ENCODE peak calls at places on chromosomes 4 and X, in six cellular contexts. A, C, N, V, P and L are unnamed samples.

GRCh38 chrX:135425026-135425425 is 3.3 kb downstream of the SMIM10L2A start:
- DNase-seq in A (no peak), C (no peak), N (no peak), V (no peak), P (no peak), L (no peak)

GRCh38 chr4:130985371-130985770 is 1889.4 kb downstream of the C4orf33 start:
- DNase-seq in A (no peak), C (no peak), N (no peak), V (no peak), P (no peak), L (no peak)

GRCh38 chrX:1493877-1494510 is 41.3 kb upstream of the ASMTL start:
- DNase-seq in A (peak; percentile 68), C (no peak), N (no peak), V (no peak), P (no peak), L (no peak)

GRCh38 chr4:1746919-1747602 is 25.7 kb downstream of the TACC3 start:
- DNase-seq in A (no peak), C (no peak), N (no peak), V (no peak), P (no peak), L (no peak)

GRCh38 chrX:18377802-18378201 is 23.3 kb upstream of the SCML2 start:
- DNase-seq in A (no peak), C (no peak), N (no peak), V (no peak), P (no peak), L (no peak)

GRCh38 chr4:37631551-37631950 is 54.6 kb downstream of the RELL1 start:
- DNase-seq in A (no peak), C (peak; percentile 74), N (no peak), V (no peak), P (peak; percentile 56), L (no peak)

GRCh38 chr4:143406523-143406922 is 69.8 kb downstream of the GAB1 start:
- DNase-seq in A (peak; percentile 93), C (peak; percentile 68), N (no peak), V (peak; percentile 54), P (no peak), L (no peak)

GRCh38 chrX:69119122-69119521 is 46.1 kb downstream of the PJA1 start:
- DNase-seq in A (no peak), C (no peak), N (no peak), V (no peak), P (no peak), L (no peak)

GRCh38 chr4:38226170-38226569 is 266.0 kb downstream of the PTTG2 start:
- DNase-seq in A (no peak), C (no peak), N (no peak), V (no peak), P (no peak), L (no peak)

GRCh38 chr4:143961084-143961483 is 55.7 kb upstream of the GYPE start:
- DNase-seq in A (no peak), C (no peak), N (no peak), V (no peak), P (no peak), L (no peak)

GRCh38 chrX:39900788-39901170 is 197.0 kb downstream of the BCOR start:
- DNase-seq in A (no peak), C (no peak), N (peak; percentile 26), V (no peak), P (no peak), L (no peak)

GRCh38 chrX:77415161-77415560 is 32.0 kb upstream of the FGF16 start:
- DNase-seq in A (no peak), C (no peak), N (no peak), V (no peak), P (no peak), L (no peak)

GRCh38 chr4:155530857-155531256 is 135.8 kb upstream of the GUCY1A1 start:
- DNase-seq in A (no peak), C (no peak), N (no peak), V (no peak), P (no peak), L (no peak)

GRCh38 chrX:3939967-3940610 is 226.6 kb upstream of the PRKX start:
- DNase-seq in A (no peak), C (no peak), N (no peak), V (no peak), P (no peak), L (no peak)

GRCh38 chr4:156779774-156780173 is 191.8 kb downstream of the PDGFC start:
- DNase-seq in A (no peak), C (no peak), N (no peak), V (no peak), P (no peak), L (no peak)

GRCh38 chr4:93317571-93317970 is 511.0 kb upstream of the ATOH1 start:
- DNase-seq in A (no peak), C (no peak), N (no peak), V (no peak), P (no peak), L (no peak)

GRCh38 chrX:7889680-7890079 is 37.5 kb downstream of the PNPLA4 start:
- DNase-seq in A (no peak), C (no peak), N (no peak), V (no peak), P (peak; percentile 54), L (no peak)

GRCh38 chrX:38437093-38437492 is 84.7 kb downstream of the OTC start:
- DNase-seq in A (no peak), C (no peak), N (no peak), V (no peak), P (peak; percentile 27), L (no peak)

GRCh38 chr4:78693777-78694456 is 82.2 kb upstream of the BMP2K start:
- DNase-seq in A (no peak), C (no peak), N (no peak), V (no peak), P (no peak), L (no peak)

GRCh38 chrX:49977319-49978090 is 55.1 kb downstream of the CLCN5 start:
- DNase-seq in A (no peak), C (no peak), N (no peak), V (no peak), P (no peak), L (no peak)

GRCh38 chrX:48910926-48911406 is 480 bp downstream of the SLC35A2 start:
- DNase-seq in A (no peak), C (no peak), N (no peak), V (no peak), P (no peak), L (no peak)

GRCh38 chrX:100994352-100995281 is 25.1 kb downstream of the ARL13A start:
- DNase-seq in A (no peak), C (no peak), N (no peak), V (no peak), P (peak; percentile 22), L (no peak)

GRCh38 chrX:6363193-6363592 is 134.5 kb upstream of the NLGN4X start:
- DNase-seq in A (no peak), C (no peak), N (no peak), V (no peak), P (no peak), L (no peak)
- TF ChIP-seq CTCF in A (no peak), C (no peak), N (no peak), V (no peak), P (no peak), L (peak; percentile 36)

DNA sequence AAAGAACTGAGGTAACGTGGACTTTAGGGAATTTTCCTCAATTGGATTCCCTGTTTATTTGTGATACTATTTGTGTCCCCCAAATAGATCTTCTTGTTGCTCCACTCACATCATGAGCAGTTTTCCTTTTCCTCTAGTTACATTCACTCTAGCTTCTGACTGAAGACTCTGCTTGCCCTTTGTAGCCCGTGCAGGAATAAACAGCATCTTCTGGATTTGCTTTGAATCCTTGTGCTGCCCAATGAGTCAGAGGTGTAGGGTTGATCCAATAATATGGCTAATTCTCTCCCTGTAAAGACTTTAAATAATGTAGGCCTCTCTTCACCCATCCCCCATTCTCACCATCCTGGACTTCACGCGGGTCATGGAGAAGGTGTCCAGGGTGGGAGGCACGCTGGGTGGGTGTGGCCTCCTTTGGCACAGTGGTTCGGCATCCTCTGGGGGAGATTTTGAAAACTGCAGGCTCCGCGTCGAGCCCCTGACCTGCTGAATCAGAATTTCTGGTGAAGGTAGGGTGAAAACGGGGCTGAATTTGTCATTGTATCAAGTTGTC is 9.0 kb downstream of the HAND2 start:
- DNase-seq in A (no peak), C (no peak), N (no peak), V (no peak), P (no peak), L (no peak)
- TF ChIP-seq CTCF in A (no peak), C (no peak), N (no peak), V (no peak), P (no peak), L (no peak)

GRCh38 chr4:7034262-7035081 is 8.7 kb upstream of the TADA2B start:
- DNase-seq in A (no peak), C (no peak), N (no peak), V (no peak), P (no peak), L (peak; percentile 34)

GRCh38 chr4:7041851-7042696 is 1.1 kb upstream of the TADA2B start:
- DNase-seq in A (no peak), C (peak; percentile 51), N (peak; percentile 66), V (peak; percentile 21), P (no peak), L (peak; percentile 50)

GRCh38 chr4:7040760-7041159 is 2.4 kb upstream of the TADA2B start:
- DNase-seq in A (no peak), C (no peak), N (no peak), V (no peak), P (no peak), L (no peak)

GRCh38 chr4:7041246-7041645 is 1.9 kb upstream of the TADA2B start:
- DNase-seq in A (no peak), C (no peak), N (no peak), V (no peak), P (no peak), L (no peak)

DNA sequence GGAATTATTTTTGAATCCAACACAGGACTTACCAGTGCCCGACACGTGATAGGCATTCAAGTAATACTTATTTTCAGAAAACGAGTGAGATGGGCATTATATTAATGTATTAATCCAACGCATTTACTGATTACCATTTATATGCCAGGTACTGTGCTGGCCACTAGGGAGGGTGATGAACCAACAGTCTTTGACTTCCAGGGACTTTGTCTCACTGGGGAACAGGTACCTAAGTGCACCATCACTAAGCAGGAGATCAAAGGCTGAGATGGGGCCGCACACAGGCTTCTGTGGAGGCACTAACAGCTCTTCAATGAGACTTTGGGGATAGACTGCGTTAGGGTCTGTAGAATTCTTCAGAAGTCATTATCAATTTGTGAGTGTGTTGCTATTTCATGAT is 5.7 kb upstream of the TADA2B start:
- DNase-seq in A (no peak), C (no peak), N (no peak), V (no peak), P (no peak), L (no peak)
- TF ChIP-seq CTCF in A (no peak), C (no peak), N (no peak), V (no peak), P (peak; percentile 27), L (no peak)

DNA sequence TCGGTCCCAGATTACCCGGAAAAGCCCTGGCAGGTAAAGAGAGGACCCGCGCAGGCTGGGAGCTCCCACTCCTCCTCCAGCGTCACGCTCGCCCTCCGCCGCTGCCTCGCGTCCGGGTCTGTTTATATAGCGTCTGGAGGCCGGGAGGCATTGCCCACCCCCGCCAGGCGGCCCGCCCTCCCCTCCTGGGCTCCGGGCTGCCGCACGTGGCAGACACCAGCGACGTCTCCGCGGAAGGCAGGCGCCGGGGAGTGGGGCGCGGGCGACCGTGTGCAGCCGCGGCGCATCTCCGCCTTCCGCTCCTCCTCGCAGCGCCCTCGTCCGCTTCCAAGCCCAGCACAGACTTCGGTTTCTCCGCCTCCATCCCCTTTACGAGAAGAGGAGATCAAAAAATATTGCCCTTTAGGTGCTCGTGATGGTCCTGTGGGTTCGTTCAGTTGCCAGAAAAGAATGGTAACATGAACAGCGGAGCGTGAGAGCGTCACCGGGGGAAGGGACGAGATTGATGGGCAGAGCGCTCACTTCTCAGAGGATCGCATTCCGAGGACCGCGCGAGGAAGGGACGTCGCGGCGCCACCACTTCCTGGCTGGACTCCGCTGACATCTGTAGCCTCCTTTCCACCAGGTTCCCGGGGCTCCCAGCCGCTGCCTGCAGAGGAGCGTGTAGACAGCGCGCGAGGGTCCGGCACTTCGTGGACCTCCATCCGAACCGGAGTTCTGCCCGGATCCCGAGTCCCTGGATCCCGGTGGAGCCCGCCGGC is at the start of gene GALNTL6:
- DNase-seq in A (no peak), C (no peak), N (peak; percentile 62), V (no peak), P (no peak), L (no peak)
- TF ChIP-seq CTCF in A (no peak), C (no peak), N (no peak), V (no peak), P (no peak), L (no peak)